ENCODE peak calls at places on chromosomes 3 and 15, in five cellular contexts. T is pancreas, F is neural progenitor cell, L is GM12878, D is A549. Q is an unnamed sample.

GRCh38 chr3:149933858-149934257 is 36.8 kb downstream of the PFN2 start:
- DNase-seq in T (no peak), D (no peak), F (no peak), L (no peak), Q (no peak)

GRCh38 chr3:52001443-52001974 is 5.8 kb upstream of the RPL29 start:
- DNase-seq in F (peak; percentile 94), L (no peak), D (peak; percentile 64), T (peak; percentile 85), Q (peak; percentile 43)

GRCh38 chr15:48332642-48333034 is 1.4 kb downstream of the DUT start:
- DNase-seq in T (no peak), F (no peak), L (no peak), D (no peak), Q (no peak)

GRCh38 chr3:125359700-125360099 is 15.4 kb downstream of the ZNF148 start:
- DNase-seq in L (no peak), T (no peak), F (no peak), D (no peak), Q (no peak)

GRCh38 chr3:143004823-143005222 is 3.5 kb downstream of the U2SURP start:
- DNase-seq in F (no peak), D (no peak), L (no peak), T (no peak), Q (no peak)

GRCh38 chr3:195028877-195029606 is 241.9 kb downstream of the XXYLT1 start:
- DNase-seq in F (no peak), T (no peak), D (no peak), L (no peak), Q (no peak)

GRCh38 chr3:9754678-9755077 is 4.9 kb downstream of the OGG1 start:
- DNase-seq in D (no peak), L (no peak), T (no peak), F (no peak), Q (no peak)

GRCh38 chr15:29676961-29677402 is 145.3 kb downstream of the TJP1 start:
- DNase-seq in D (peak; percentile 43), L (no peak), F (peak; percentile 25), T (no peak), Q (peak; percentile 62)

GRCh38 chr3:188261011-188261410 is 107.1 kb downstream of the LPP start:
- DNase-seq in T (no peak), F (no peak), D (no peak), L (no peak), Q (no peak)

GRCh38 chr3:171125010-171125409 is 98.5 kb upstream of the SLC2A2 start:
- DNase-seq in L (no peak), T (no peak), F (no peak), D (no peak), Q (peak; percentile 51)

GRCh38 chr3:111926266-111926676 is 52.6 kb upstream of the ABHD10 start:
- DNase-seq in T (no peak), F (peak; percentile 57), D (no peak), L (no peak), Q (no peak)

GRCh38 chr3:81726132-81726531 is 35.3 kb downstream of the GBE1 start:
- DNase-seq in T (no peak), D (no peak), F (no peak), L (no peak), Q (peak; percentile 56)

GRCh38 chr3:53884623-53885022 is 2.7 kb upstream of the ACTR8 start:
- DNase-seq in L (no peak), F (no peak), T (no peak), D (no peak), Q (no peak)

GRCh38 chr3:169334994-169335393 is 328.5 kb downstream of the MECOM start:
- DNase-seq in L (no peak), D (no peak), F (no peak), T (no peak), Q (peak; percentile 18)

GRCh38 chr3:185813691-185814215 is 11.1 kb downstream of the IGF2BP2 start:
- DNase-seq in T (no peak), L (no peak), F (peak; percentile 37), D (no peak), Q (peak; percentile 86)

GRCh38 chr3:119695480-119695879 is 7.3 kb upstream of the CFAP91 start:
- DNase-seq in D (peak; percentile 46), T (no peak), F (no peak), L (no peak), Q (peak; percentile 17)

GRCh38 chr15:93485922-93486327 is 396.9 kb upstream of the RGMA start:
- DNase-seq in T (no peak), L (no peak), F (no peak), D (no peak), Q (no peak)

GRCh38 chr3:157154563-157155333 is 5.2 kb downstream of the CCNL1 start:
- DNase-seq in F (no peak), D (no peak), T (no peak), L (no peak), Q (no peak)
- H3K4me1 ChIP-seq in F (peaks cover 37% of the 10 kb centered on the region), D (peaks cover 49% of the 10 kb centered on the region), T (peaks cover 48% of the 10 kb centered on the region), L (peaks cover 7% of the 10 kb centered on the region), Q (peaks cover 6% of the 10 kb centered on the region)

DNA sequence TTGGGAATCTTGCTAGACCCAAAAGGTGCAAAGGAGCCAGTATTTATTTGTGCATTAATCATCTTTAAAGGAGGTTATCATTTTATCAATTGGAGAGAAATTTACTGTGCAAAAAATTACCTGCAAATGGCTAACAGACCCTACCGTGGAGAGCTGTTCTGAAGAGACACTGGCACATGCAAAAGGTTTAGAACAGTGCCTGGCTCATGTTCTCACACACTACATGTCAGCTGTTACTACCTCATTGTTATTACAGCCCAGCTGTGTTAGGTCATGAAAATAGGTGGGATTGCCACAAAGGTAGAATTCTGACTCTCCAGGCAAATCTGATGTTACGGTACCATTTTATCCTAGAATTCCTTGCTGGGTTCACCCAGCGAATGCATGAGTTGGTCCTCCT is 137.3 kb downstream of the SNRK start:
- DNase-seq in D (no peak), T (no peak), F (no peak), L (no peak), Q (no peak)
- H3K4me1 ChIP-seq in D (no peaks in the 10 kb centered on the region), T (peaks cover 25% of the 10 kb centered on the region), F (no peaks in the 10 kb centered on the region), L (no peaks in the 10 kb centered on the region), Q (peaks cover 3% of the 10 kb centered on the region)

DNA sequence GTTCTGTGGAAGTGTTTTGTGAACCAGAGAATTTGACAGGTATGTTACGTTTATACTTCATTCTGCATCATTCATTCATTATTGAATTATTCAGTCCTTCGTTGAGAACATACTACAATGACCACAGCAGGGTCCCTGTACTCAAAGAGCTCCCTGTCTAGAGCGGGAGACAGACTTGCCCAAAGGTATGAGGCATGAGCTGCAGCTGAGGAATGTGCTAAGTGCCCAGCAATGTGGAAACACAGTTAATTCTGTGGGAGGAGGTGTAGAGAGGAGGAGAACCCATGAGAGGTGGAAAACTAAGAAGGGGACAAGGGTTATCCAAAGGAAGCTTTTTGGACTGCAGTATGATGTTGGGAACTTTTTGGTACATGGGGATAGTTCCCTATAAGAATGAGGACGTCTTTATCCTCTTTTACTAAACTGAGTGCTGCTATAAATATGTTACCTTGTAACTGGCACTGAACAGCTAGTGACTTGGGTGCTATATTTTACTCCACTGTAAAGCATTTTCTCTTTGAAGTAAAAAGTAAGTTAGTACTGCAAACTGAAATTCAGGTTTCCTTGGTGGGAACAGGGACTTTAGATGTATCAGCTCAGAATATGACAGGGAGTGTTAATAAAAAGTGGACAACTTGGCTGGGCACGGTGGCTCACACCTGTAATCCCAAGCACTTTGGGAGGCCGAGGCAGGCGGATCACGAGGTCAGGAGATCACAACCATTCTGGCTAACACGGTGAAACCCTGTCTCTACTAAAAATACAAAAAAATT is 5.7 kb downstream of the SMAD3 start:
- DNase-seq in T (no peak), F (peak; percentile 38), L (no peak), D (no peak), Q (peak; percentile 11)
- H3K4me1 ChIP-seq in T (no peaks in the 10 kb centered on the region), F (peaks cover 45% of the 10 kb centered on the region), L (peaks cover 60% of the 10 kb centered on the region), D (peaks cover 76% of the 10 kb centered on the region), Q (peaks cover 26% of the 10 kb centered on the region)

GRCh38 chr15:64742921-64743320 is 32.5 kb downstream of the RBPMS2 start:
- DNase-seq in L (no peak), F (no peak), D (no peak), T (no peak), Q (no peak)
- H3K4me1 ChIP-seq in L (no peaks in the 10 kb centered on the region), F (peaks cover 18% of the 10 kb centered on the region), D (no peaks in the 10 kb centered on the region), T (no peaks in the 10 kb centered on the region), Q (peaks cover 8% of the 10 kb centered on the region)

GRCh38 chr3:172258616-172259015 is 189.6 kb downstream of the GHSR start:
- DNase-seq in T (no peak), L (no peak), F (peak; percentile 61), D (no peak), Q (peak; percentile 34)

GRCh38 chr3:172256101-172256687 is 192.1 kb downstream of the GHSR start:
- DNase-seq in D (no peak), T (no peak), L (no peak), F (no peak), Q (peak; percentile 54)

GRCh38 chr3:172259726-172260248 is 188.5 kb downstream of the GHSR start:
- DNase-seq in T (no peak), F (no peak), L (no peak), D (no peak), Q (no peak)

GRCh38 chr3:172259191-172259590 is 189.1 kb downstream of the GHSR start:
- DNase-seq in D (no peak), F (no peak), L (no peak), T (no peak), Q (no peak)

DNA sequence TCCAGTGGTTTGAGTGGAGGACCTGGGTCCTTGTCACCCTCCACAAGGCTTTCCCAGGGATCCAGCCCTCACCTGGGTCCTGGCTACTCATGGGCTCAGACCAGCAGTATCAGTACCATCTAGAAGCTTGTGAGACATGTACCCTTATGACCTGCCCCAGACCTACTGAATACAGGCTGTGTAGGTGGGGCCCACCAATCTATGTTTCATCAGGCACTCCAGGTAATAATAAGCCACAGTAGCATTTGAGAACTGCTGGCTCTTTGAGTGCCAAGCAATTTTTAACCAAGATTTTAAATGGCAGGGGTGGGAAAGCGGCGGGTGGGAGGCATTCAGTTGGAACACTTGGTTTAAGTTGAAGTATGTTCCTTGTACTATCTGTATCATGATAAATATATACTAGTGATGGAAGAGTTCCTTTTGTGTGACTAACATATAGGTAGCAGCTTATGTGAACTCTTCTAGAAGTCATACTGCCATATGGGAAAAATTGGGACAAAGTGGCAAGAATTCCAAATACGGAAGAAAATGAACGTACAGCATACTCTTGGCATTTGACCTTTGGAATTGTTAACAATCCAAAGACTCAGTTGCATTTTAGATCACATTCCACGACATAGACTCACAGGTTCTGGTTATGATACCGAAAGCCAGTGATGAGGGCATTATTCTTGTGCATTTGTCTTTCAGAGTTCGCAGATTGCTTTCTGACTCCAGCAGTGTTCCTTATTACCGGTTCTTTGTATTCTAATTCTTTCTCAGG is 190.4 kb downstream of the GHSR start:
- DNase-seq in L (no peak), D (peak; percentile 14), F (no peak), T (no peak), Q (peak; percentile 71)
- H3K4me1 ChIP-seq in L (no peaks in the 10 kb centered on the region), D (peaks cover 78% of the 10 kb centered on the region), F (peaks cover 23% of the 10 kb centered on the region), T (no peaks in the 10 kb centered on the region), Q (peaks cover 23% of the 10 kb centered on the region)

DNA sequence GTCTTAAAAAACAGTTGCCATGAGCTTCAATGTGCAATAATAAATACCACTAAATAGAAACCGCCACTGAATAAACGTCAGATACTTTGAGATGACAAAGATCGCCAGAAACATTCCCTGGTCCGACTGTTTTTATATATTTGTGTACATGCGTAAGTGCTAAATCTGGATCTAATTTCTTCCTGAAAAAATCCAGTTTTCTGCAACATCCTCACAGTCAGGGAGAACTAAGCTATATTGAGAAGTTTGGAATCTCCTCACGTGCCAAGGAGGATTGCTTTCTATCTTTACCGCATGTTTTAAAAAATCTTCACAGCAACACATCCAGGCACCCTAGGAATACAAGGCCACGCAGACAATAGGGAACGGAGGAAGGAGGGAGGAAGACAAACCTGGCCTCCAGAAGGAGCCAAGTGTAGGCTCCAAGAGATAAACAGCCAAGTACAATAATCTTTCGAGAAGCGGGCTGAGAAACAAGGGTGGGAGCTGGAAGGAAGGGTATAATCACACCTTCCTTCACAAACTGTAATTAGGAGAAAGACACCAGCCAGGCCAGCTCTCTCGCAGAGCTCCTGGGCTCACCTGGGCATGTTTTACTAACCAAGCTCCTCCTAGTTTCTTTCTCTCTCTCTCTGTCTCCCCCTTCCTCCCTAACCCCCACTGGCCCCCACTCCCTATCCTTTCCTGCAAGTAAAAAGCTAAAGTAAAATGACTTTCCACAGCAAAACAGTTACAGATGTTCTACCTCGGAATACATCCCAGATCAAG is 5.6 kb downstream of the VGLL4 start:
- DNase-seq in F (no peak), D (no peak), T (no peak), L (no peak), Q (peak; percentile 77)
- H3K4me1 ChIP-seq in F (peaks cover 56% of the 10 kb centered on the region), D (peaks cover 24% of the 10 kb centered on the region), T (peaks cover 6% of the 10 kb centered on the region), L (peaks cover 6% of the 10 kb centered on the region), Q (peaks cover 38% of the 10 kb centered on the region)

Q was measured in IMR-90.